ENCODE peak calls at places on chromosomes 5 and 9, in ten cellular contexts. I is NCI-H2171 treated with DMSO at 0.1 percent for 48 hours; F is left colon; R is stimulated activated CD8-positive, alpha-beta memory T cell treated with anti-CD3 and anti-CD28 coated beads, Interleukin-4, amount 100 ng/mL, for 4 hours; O is AG08395; M is stimulated activated CD4-positive, alpha-beta T cell treated with anti-CD3 and anti-CD28 coated beads, Interleukin-2, amount 100 ng/mL, for 48 hours; A is CD8-positive, alpha-beta memory T cell; Q is activated CD8-positive, alpha-beta memory T cell treated with anti-CD3 and anti-CD28 coated beads for 1 hour; L is activated CD8-positive, alpha-beta T cell treated with anti-CD3 and anti-CD28 coated beads for 36 hours; T is colonic mucosa. J is an unnamed sample.
A peak's percentile ranks its signal among the peaks of the same experiment; 100 is the strongest.

GRCh38 chr5:79488775-79489174 is 25.2 kb downstream of the HOMER1 start:
- DNase-seq in Q (no peak), R (no peak), T (no peak), O (peak; percentile 26), L (no peak), I (no peak), F (no peak), A (no peak), M (no peak), J (no peak)

GRCh38 chr5:174827521-174827920 is 103.1 kb downstream of the MSX2 start:
- DNase-seq in A (no peak), I (no peak), L (no peak), M (no peak), T (no peak), O (no peak), R (no peak), F (no peak), Q (no peak), J (no peak)

GRCh38 chr5:154296525-154297159 is 106.1 kb downstream of the GALNT10 start:
- DNase-seq in L (no peak), R (no peak), F (no peak), Q (no peak), M (no peak), A (no peak), T (peak; percentile 55), O (no peak), I (no peak), J (no peak)

GRCh38 chr5:66742083-66742895 is 146.1 kb downstream of the MAST4 start:
- DNase-seq in T (peak; percentile 26), O (peak; percentile 3), A (no peak), M (no peak), I (peak; percentile 5), R (no peak), F (peak; percentile 14), Q (no peak), L (peak; percentile 25), J (no peak)

GRCh38 chr9:129002989-129003388 is 25.1 kb downstream of the SH3GLB2 start:
- DNase-seq in R (no peak), L (no peak), F (no peak), O (no peak), I (no peak), Q (no peak), T (no peak), A (no peak), M (no peak), J (no peak)

GRCh38 chr9:89872426-89872912 is 267.7 kb downstream of the GADD45G start:
- DNase-seq in R (no peak), M (no peak), F (no peak), A (no peak), I (no peak), T (no peak), O (no peak), L (no peak), Q (no peak), J (no peak)

GRCh38 chr9:113220467-113221002 is 542 bp downstream of the FKBP15 start:
- DNase-seq in I (peak; percentile 32), L (peak; percentile 12), F (peak; percentile 9), Q (no peak), T (peak; percentile 27), A (no peak), R (no peak), M (peak; percentile 4), O (no peak), J (no peak)

GRCh38 chr5:1050449-1051365 is 42.1 kb downstream of the NKD2 start:
- DNase-seq in L (no peak), T (no peak), F (no peak), R (no peak), A (no peak), O (no peak), Q (no peak), M (no peak), I (peak; percentile 23), J (no peak)

GRCh38 chr9:8762676-8763075 is 963.1 kb upstream of the DMAC1 start:
- DNase-seq in F (peak; percentile 24), T (peak; percentile 43), A (no peak), I (no peak), R (no peak), L (no peak), M (no peak), O (no peak), Q (no peak), J (no peak)

GRCh38 chr9:4258321-4259093 is 41.4 kb downstream of the GLIS3 start:
- DNase-seq in L (no peak), F (no peak), A (no peak), I (no peak), Q (no peak), R (no peak), M (no peak), T (no peak), O (peak; percentile 17), J (no peak)

GRCh38 chr9:75181748-75182147 is 93.4 kb downstream of the OSTF1 start:
- DNase-seq in R (no peak), I (no peak), A (no peak), Q (no peak), L (no peak), M (no peak), O (no peak), F (no peak), T (no peak), J (no peak)

GRCh38 chr5:435961-436640 is 6.9 kb upstream of the EXOC3 start:
- DNase-seq in F (no peak), Q (no peak), L (no peak), I (peak; percentile 26), R (no peak), O (peak; percentile 47), M (no peak), A (no peak), T (no peak), J (no peak)

GRCh38 chr9:108787664-108788048 is 68.1 kb downstream of the ACTL7B start:
- DNase-seq in L (no peak), A (no peak), R (no peak), T (no peak), F (no peak), I (peak; percentile 75), M (no peak), O (no peak), Q (no peak), J (no peak)

GRCh38 chr5:17069995-17070405 is 133.9 kb upstream of the MYO10 start:
- DNase-seq in I (no peak), Q (no peak), M (no peak), T (peak; percentile 88), F (peak; percentile 69), R (no peak), O (no peak), A (no peak), L (no peak), J (no peak)